ENCODE peak calls at places on chromosomes 16 and 17, in ten cellular contexts. U is CD4-positive, CD25-positive, alpha-beta regulatory T cell; K is left ventricle myocardium inferior; M is ascending aorta; W is neural progenitor cell; R is esophagus squamous epithelium; J is upper lobe of right lung; X is right lobe of liver; V is lung; Q is uterus. A is an unnamed sample. For H3K4me1, the result is how much of the 10 kb centered on the place peaks cover.

GRCh38 chr17:9434502-9435113 is 141.0 kb downstream of the STX8 start:
- DNase-seq in K (no peak), V (no peak), U (no peak), X (no peak), Q (no peak), J (no peak), M (no peak), R (no peak), W (no peak), A (no peak)

GRCh38 chr17:65198653-65199382 is 61.6 kb downstream of the RGS9 start:
- DNase-seq in K (no peak), U (no peak), Q (peak), V (no peak), J (no peak), W (peak), M (no peak), X (no peak), R (no peak), A (peak)

GRCh38 chr17:43444223-43445008 is 39.4 kb upstream of the DHX8 start:
- DNase-seq in M (no peak), K (no peak), R (no peak), V (no peak), J (no peak), U (no peak), X (no peak), Q (no peak), W (no peak), A (peak)

GRCh38 chr16:82625066-82625968 is 1.5 kb upstream of the CDH13 start:
- DNase-seq in X (no peak), W (no peak), M (no peak), J (no peak), U (no peak), R (no peak), Q (no peak), V (no peak), K (no peak), A (no peak)

GRCh38 chr17:979539-980405 is at the start of gene NXN:
- DNase-seq in K (peak), U (peak), X (peak), Q (peak), W (peak), M (peak), V (peak), J (peak), R (peak), A (peak)

GRCh38 chr16:63998-64913 is 8.2 kb downstream of the RHBDF1 start:
- DNase-seq in Q (no peak), W (no peak), R (no peak), J (no peak), K (no peak), V (no peak), U (no peak), X (peak), M (no peak), A (no peak)

GRCh38 chr16:85840801-85841200 is 41.3 kb downstream of the COX4I1 start:
- DNase-seq in M (no peak), X (peak), J (no peak), U (no peak), W (no peak), K (no peak), Q (no peak), R (no peak), V (no peak), A (no peak)

GRCh38 chr16:57999366-57999970 is 1.0 kb downstream of the ZNF319 start:
- DNase-seq in M (no peak), J (no peak), K (no peak), W (peak), Q (no peak), U (no peak), R (no peak), X (no peak), V (no peak), A (peak)

GRCh38 chr17:58184308-58184985 is 8.1 kb upstream of the EPX start:
- DNase-seq in Q (no peak), J (no peak), W (peak), K (no peak), U (no peak), M (peak), X (no peak), V (no peak), R (no peak), A (no peak)

GRCh38 chr17:12180644-12181261 is 160.1 kb downstream of the MAP2K4 start:
- DNase-seq in J (no peak), Q (peak), K (no peak), W (peak), M (no peak), R (no peak), U (no peak), V (no peak), X (no peak), A (peak)

GRCh38 chr17:31695456-31696090 is 163.5 kb downstream of the COPRS start:
- DNase-seq in W (no peak), Q (no peak), K (no peak), J (no peak), X (no peak), M (peak), R (no peak), U (no peak), V (no peak), A (peak)

GRCh38 chr16:468072-468821 is 42.8 kb downstream of the RAB11FIP3 start:
- DNase-seq in J (no peak), Q (no peak), V (no peak), X (no peak), U (no peak), K (no peak), M (no peak), W (peak), R (no peak), A (no peak)

GRCh38 chr16:27515874-27516353 is 33.8 kb downstream of the GTF3C1 start:
- DNase-seq in V (no peak), M (no peak), K (no peak), X (no peak), U (no peak), Q (no peak), J (no peak), W (peak), R (no peak), A (peak)

GRCh38 chr16:17149904-17150483 is 320.8 kb downstream of the XYLT1 start:
- DNase-seq in V (no peak), X (no peak), W (peak), M (no peak), Q (no peak), R (no peak), J (no peak), U (no peak), K (no peak), A (peak)

GRCh38 chr17:7873051-7873450 is 15.2 kb downstream of the CYB5D1 start:
- DNase-seq in K (no peak), U (no peak), R (no peak), V (no peak), Q (no peak), M (no peak), W (peak), J (no peak), X (no peak), A (no peak)

GRCh38 chr17:7878234-7878633 is 10.4 kb upstream of the CHD3 start:
- DNase-seq in R (no peak), X (no peak), W (no peak), K (no peak), M (no peak), V (no peak), U (no peak), J (no peak), Q (no peak), A (no peak)

GRCh38 chr17:7880076-7880868 is 8.3 kb upstream of the CHD3 start:
- DNase-seq in X (no peak), J (no peak), V (no peak), U (no peak), K (no peak), Q (no peak), R (no peak), W (no peak), M (no peak), A (no peak)

GRCh38 chr17:7881655-7882054 is 6.9 kb upstream of the CHD3 start:
- DNase-seq in W (no peak), V (no peak), K (no peak), U (no peak), Q (peak), X (no peak), R (no peak), M (no peak), J (no peak), A (no peak)

GRCh38 chr17:7875804-7876203 is 12.8 kb upstream of the CHD3 start:
- DNase-seq in J (no peak), Q (no peak), K (no peak), V (no peak), M (no peak), X (no peak), W (no peak), U (no peak), R (no peak), A (no peak)
- H3K4me1 ChIP-seq in J (under half), Q (under half), K (under half), V (under half), M (under half), X (under half), W (under half), U (under half), R (under half), A (under half)

DNA sequence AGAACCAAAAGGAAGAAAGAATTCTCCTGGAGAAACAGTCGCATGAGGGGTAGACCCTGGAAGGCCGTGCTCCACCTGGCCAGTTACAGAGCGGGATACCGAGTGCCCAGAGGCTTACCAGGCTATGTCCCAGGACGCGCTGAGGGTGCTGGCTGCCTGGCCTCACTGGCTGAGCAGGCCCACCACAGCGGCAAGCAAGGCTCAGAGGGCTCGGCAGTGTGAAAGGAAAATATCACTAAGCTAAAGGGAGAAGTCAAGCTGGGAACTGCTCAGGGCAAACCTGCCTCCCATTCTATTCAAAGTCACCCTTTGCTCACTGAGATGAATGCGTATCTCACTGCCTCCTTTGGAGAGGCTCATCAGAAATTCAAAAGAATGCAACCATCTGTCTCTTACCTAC is 37.5 kb downstream of the CCDC57 start:
- DNase-seq in M (no peak), R (no peak), V (no peak), Q (no peak), U (no peak), J (no peak), X (no peak), K (no peak), W (no peak), A (no peak)
- H3K4me3 ChIP-seq in M (no peak), R (no peak), V (no peak), Q (no peak), U (no peak), J (no peak), X (no peak), K (no peak), W (peak), A (no peak)

DNA sequence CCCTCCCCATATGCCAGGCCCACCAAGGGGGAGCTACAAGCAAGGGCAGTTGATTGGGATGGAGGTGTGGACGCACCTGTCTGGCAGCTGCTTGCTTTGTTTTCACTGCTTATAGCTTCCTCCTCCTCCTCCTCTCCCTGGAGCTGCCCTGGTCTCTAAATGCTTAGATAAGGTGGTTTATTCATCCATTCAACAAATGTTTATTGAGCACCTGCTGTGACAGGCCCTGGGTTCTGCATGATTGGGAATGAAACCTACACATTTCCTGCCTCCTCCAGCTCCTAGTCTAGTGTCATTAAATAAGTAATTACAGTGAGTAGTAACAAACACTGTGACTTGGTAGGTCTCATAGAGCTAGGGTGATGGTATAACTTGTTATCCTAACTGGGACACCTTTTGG is 17.4 kb upstream of the MAP3K14 start:
- DNase-seq in Q (peak), X (no peak), V (no peak), M (peak), U (no peak), W (no peak), R (no peak), J (peak), K (no peak), A (no peak)
- H3K4me1 ChIP-seq in Q (under half), X (under half), V (under half), M (under half), U (under half), W (under half), R (under half), J (under half), K (under half), A (under half)

GRCh38 chr16:4270595-4270994 is 2.2 kb downstream of the TFAP4 start:
- DNase-seq in U (no peak), K (no peak), X (no peak), W (no peak), Q (no peak), V (no peak), J (no peak), M (no peak), R (no peak), A (no peak)
- H3K4me3 ChIP-seq in U (no peak), K (peak), X (no peak), W (peak), Q (no peak), V (no peak), J (peak), M (peak), R (peak), A (peak)

DNA sequence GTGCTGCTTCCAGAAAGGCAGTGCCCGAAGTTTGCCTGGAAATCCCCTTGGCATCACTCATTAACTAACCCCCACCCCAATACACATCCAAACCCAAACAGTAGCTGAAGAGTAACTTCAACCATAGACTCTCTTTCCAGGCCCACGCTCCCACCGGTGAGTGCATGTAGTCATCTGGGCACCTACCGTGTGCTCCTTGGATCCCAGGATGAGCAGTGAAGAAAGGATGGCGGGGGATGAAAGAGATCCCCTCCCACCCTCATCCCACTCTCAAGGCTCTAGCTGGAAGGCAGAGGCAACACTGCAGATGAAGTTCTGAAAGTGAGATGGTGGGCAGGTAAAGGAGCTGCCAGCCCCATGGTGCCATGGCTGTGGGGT is 305.0 kb downstream of the SOX9 start:
- DNase-seq in R (no peak), U (no peak), W (no peak), Q (no peak), X (no peak), M (no peak), K (no peak), J (no peak), V (no peak), A (no peak)
- H3K4me1 ChIP-seq in R (under half), U (under half), W (under half), Q (under half), X (under half), M (under half), K (under half), J (under half), V (under half), A (under half)

GRCh38 chr17:50147841-50148225 is 2.6 kb downstream of the PPP1R9B start:
- DNase-seq in W (no peak), J (no peak), M (peak), R (no peak), Q (no peak), X (peak), U (no peak), K (no peak), V (no peak), A (peak)
- H3K4me3 ChIP-seq in W (peak), J (peak), M (peak), R (peak), Q (peak), X (peak), U (peak), K (peak), V (peak), A (peak)

GRCh38 chr17:50690887-50691549 is 16.7 kb downstream of the ANKRD40 start:
- DNase-seq in Q (no peak), R (no peak), X (no peak), W (no peak), U (no peak), K (no peak), M (no peak), J (no peak), V (no peak), A (no peak)
- H3K4me1 ChIP-seq in Q (under half), R (under half), X (half or more), W (under half), U (under half), K (under half), M (half or more), J (under half), V (under half), A (half or more)

GRCh38 chr16:84756830-84757229 is 57.0 kb downstream of the USP10 start:
- DNase-seq in V (no peak), J (no peak), Q (no peak), K (no peak), U (no peak), X (no peak), R (no peak), W (no peak), M (no peak), A (no peak)

GRCh38 chr16:84753412-84754325 is 53.9 kb downstream of the USP10 start:
- DNase-seq in J (no peak), W (no peak), X (no peak), R (no peak), V (no peak), K (no peak), U (no peak), M (no peak), Q (no peak), A (no peak)

GRCh38 chr16:84755004-84755672 is 55.3 kb downstream of the USP10 start:
- DNase-seq in W (no peak), X (no peak), K (no peak), M (no peak), Q (no peak), V (no peak), U (no peak), R (no peak), J (no peak), A (no peak)

GRCh38 chr16:84752600-84752999 is 52.8 kb downstream of the USP10 start:
- DNase-seq in K (no peak), V (no peak), M (no peak), Q (no peak), U (no peak), X (no peak), R (no peak), J (no peak), W (no peak), A (no peak)

DNA sequence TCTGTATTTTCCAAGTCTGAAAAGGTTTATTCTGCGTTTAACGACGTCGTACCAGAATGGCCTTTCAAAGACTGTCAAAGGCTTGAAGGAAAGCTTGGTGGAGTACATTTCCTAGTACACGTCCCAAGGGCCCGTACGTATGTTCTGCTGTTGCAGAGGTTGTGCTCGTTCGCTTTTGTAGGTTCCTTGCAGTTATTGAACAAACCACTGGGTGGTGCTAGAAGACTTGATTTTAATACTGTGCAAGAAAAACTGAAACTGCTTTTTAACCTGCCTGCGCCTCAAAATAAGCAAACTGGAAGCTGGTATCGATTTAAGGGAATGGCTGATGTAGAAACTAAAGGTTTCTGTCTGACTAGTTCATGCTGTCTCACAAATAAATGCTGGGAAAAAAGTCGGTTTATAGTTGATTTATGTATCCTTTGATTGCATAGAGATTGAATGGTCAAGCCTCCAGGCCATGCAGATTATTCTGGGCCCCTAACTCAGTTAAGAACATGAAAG is 54.6 kb downstream of the USP10 start:
- DNase-seq in U (peak), K (no peak), X (no peak), R (peak), J (no peak), V (peak), Q (peak), W (peak), M (peak), A (peak)
- H3K4me3 ChIP-seq in U (peak), K (no peak), X (no peak), R (peak), J (no peak), V (no peak), Q (no peak), W (no peak), M (no peak), A (no peak)

A was measured in adipocyte.